ENCODE peak calls at places on chromosomes 13 and 19, in six cellular contexts. One of them, this sample, is unnamed.

GRCh38 chr13:95754069-95754468 is 77.1 kb downstream of the DNAJC3 start:
- DNase-seq in spleen: no peak
- DNase-seq in breast epithelium: no peak
- DNase-seq in K562: peak; percentile 70
- DNase-seq in endothelial cell of umbilical vein: no peak
- DNase-seq in prostate gland: no peak
- DNase-seq in this sample: no peak

GRCh38 chr13:99442273-99442895 is 58.9 kb upstream of the TM9SF2 start:
- DNase-seq in spleen: no peak
- DNase-seq in breast epithelium: no peak
- DNase-seq in K562: peak; percentile 55
- DNase-seq in endothelial cell of umbilical vein: peak; percentile 58
- DNase-seq in prostate gland: peak; percentile 40
- DNase-seq in this sample: peak; percentile 52

GRCh38 chr13:20465218-20465879 is 60.3 kb downstream of the CRYL1 start:
- DNase-seq in spleen: no peak
- DNase-seq in breast epithelium: no peak
- DNase-seq in K562: no peak
- DNase-seq in endothelial cell of umbilical vein: no peak
- DNase-seq in prostate gland: peak; percentile 50
- DNase-seq in this sample: no peak

GRCh38 chr19:31504221-31504620 is 155.0 kb upstream of the TSHZ3 start:
- DNase-seq in spleen: no peak
- DNase-seq in breast epithelium: no peak
- DNase-seq in K562: no peak
- DNase-seq in endothelial cell of umbilical vein: no peak
- DNase-seq in prostate gland: peak; percentile 3
- DNase-seq in this sample: no peak

GRCh38 chr13:44305845-44306244 is 67.8 kb upstream of the SERP2 start:
- DNase-seq in spleen: no peak
- DNase-seq in breast epithelium: no peak
- DNase-seq in K562: no peak
- DNase-seq in endothelial cell of umbilical vein: peak; percentile 48
- DNase-seq in prostate gland: no peak
- DNase-seq in this sample: peak; percentile 70

GRCh38 chr19:11964858-11965645 is at the start of gene ZNF763:
- DNase-seq in spleen: peak; percentile 98
- DNase-seq in breast epithelium: peak; percentile 93
- DNase-seq in K562: no peak
- DNase-seq in endothelial cell of umbilical vein: peak; percentile 48
- DNase-seq in prostate gland: peak; percentile 95
- DNase-seq in this sample: peak; percentile 96

GRCh38 chr13:111404746-111405145 is 84.3 kb downstream of the TEX29 start:
- DNase-seq in spleen: peak; percentile 25
- DNase-seq in breast epithelium: no peak
- DNase-seq in K562: no peak
- DNase-seq in endothelial cell of umbilical vein: no peak
- DNase-seq in prostate gland: no peak
- DNase-seq in this sample: no peak

GRCh38 chr19:5503598-5503997 is 48.4 kb downstream of the ZNRF4 start:
- DNase-seq in spleen: no peak
- DNase-seq in breast epithelium: no peak
- DNase-seq in K562: peak; percentile 15
- DNase-seq in endothelial cell of umbilical vein: no peak
- DNase-seq in prostate gland: no peak
- DNase-seq in this sample: no peak

GRCh38 chr19:15178629-15179308 is 22.0 kb downstream of the NOTCH3 start:
- DNase-seq in spleen: no peak
- DNase-seq in breast epithelium: no peak
- DNase-seq in K562: peak; percentile 32
- DNase-seq in endothelial cell of umbilical vein: no peak
- DNase-seq in prostate gland: no peak
- DNase-seq in this sample: no peak

GRCh38 chr19:15175609-15176008 is 25.2 kb downstream of the NOTCH3 start:
- DNase-seq in spleen: no peak
- DNase-seq in breast epithelium: no peak
- DNase-seq in K562: no peak
- DNase-seq in endothelial cell of umbilical vein: no peak
- DNase-seq in prostate gland: no peak
- DNase-seq in this sample: no peak

GRCh38 chr19:15173746-15174404 is 26.9 kb downstream of the NOTCH3 start:
- DNase-seq in spleen: no peak
- DNase-seq in breast epithelium: no peak
- DNase-seq in K562: peak; percentile 41
- DNase-seq in endothelial cell of umbilical vein: no peak
- DNase-seq in prostate gland: no peak
- DNase-seq in this sample: no peak

GRCh38 chr19:15180451-15181390 is 20.1 kb downstream of the NOTCH3 start:
- DNase-seq in spleen: peak; percentile 67
- DNase-seq in breast epithelium: no peak
- DNase-seq in K562: peak; percentile 93
- DNase-seq in endothelial cell of umbilical vein: no peak
- DNase-seq in prostate gland: peak; percentile 52
- DNase-seq in this sample: peak; percentile 70

GRCh38 chr19:15177269-15178116 is 23.3 kb downstream of the NOTCH3 start:
- DNase-seq in spleen: peak; percentile 97
- DNase-seq in breast epithelium: peak; percentile 50
- DNase-seq in K562: peak; percentile 87
- DNase-seq in endothelial cell of umbilical vein: peak; percentile 78
- DNase-seq in prostate gland: peak; percentile 65
- DNase-seq in this sample: peak; percentile 88
- H3K4me3 ChIP-seq in spleen: no peak overlapping the region
- H3K4me3 ChIP-seq in breast epithelium: peak overlapping the region; percentile 64
- H3K4me3 ChIP-seq in K562: peak overlapping the region; percentile 4
- H3K4me3 ChIP-seq in endothelial cell of umbilical vein: no peak overlapping the region
- H3K4me3 ChIP-seq in prostate gland: peak overlapping the region; percentile 7
- H3K4me3 ChIP-seq in this sample: peak overlapping the region; percentile 11

GRCh38 chr19:15276620-15277019 is 44.4 kb upstream of the EPHX3 start:
- DNase-seq in spleen: no peak
- DNase-seq in breast epithelium: no peak
- DNase-seq in K562: no peak
- DNase-seq in endothelial cell of umbilical vein: no peak
- DNase-seq in prostate gland: no peak
- DNase-seq in this sample: no peak

GRCh38 chr19:15280915-15281683 is 48.9 kb upstream of the EPHX3 start:
- DNase-seq in spleen: no peak
- DNase-seq in breast epithelium: peak; percentile 69
- DNase-seq in K562: peak; percentile 66
- DNase-seq in endothelial cell of umbilical vein: peak; percentile 53
- DNase-seq in prostate gland: peak; percentile 79
- DNase-seq in this sample: peak; percentile 75

GRCh38 chr19:15280048-15280725 is 47.9 kb upstream of the EPHX3 start:
- DNase-seq in spleen: no peak
- DNase-seq in breast epithelium: no peak
- DNase-seq in K562: no peak
- DNase-seq in endothelial cell of umbilical vein: no peak
- DNase-seq in prostate gland: no peak
- DNase-seq in this sample: no peak

GRCh38 chr19:15282311-15282705 is 50.0 kb downstream of the BRD4 start:
- DNase-seq in spleen: peak; percentile 8
- DNase-seq in breast epithelium: no peak
- DNase-seq in K562: no peak
- DNase-seq in endothelial cell of umbilical vein: no peak
- DNase-seq in prostate gland: no peak
- DNase-seq in this sample: no peak

DNA sequence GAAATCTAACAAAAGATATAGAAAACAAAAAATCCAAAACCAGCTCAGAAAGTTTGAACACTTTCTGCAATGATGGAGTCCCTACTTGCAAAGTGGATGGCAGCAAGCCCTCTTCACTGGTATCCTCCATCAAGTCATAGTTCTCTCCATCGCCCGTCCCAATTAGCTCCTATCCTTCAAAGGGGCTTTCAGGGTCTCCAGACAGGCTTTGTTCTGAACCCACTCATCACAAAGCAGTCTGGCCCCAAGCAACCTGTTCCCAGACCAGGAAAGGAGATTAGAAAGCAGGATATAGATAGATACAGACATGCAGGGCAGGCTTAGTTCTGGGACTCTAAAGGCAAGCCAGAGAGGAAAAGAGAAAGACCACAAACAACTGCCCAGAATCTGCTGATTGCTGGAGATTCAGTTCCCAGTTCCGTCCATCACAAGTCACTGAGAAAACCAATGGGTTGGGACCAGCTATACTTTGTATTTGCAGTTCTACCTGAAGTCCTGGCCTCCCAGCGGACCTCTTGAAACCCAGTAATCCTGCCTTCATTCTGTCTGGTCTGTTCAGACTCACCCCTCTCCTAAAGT is 47.2 kb upstream of the EPHX3 start:
- DNase-seq in spleen: no peak
- DNase-seq in breast epithelium: no peak
- DNase-seq in K562: no peak
- DNase-seq in endothelial cell of umbilical vein: no peak
- DNase-seq in prostate gland: no peak
- DNase-seq in this sample: no peak
- H3K4me1 ChIP-seq in spleen: peaks cover 100% of the 10 kb centered on the region
- H3K4me1 ChIP-seq in breast epithelium: peaks cover 66% of the 10 kb centered on the region
- H3K4me1 ChIP-seq in K562: peaks cover 13% of the 10 kb centered on the region
- H3K4me1 ChIP-seq in endothelial cell of umbilical vein: peaks cover 3% of the 10 kb centered on the region
- H3K4me1 ChIP-seq in prostate gland: peaks cover 43% of the 10 kb centered on the region
- H3K4me1 ChIP-seq in this sample: peaks cover 93% of the 10 kb centered on the region

GRCh38 chr19:1507763-1508506 is 4.9 kb downstream of the ADAMTSL5 start:
- DNase-seq in spleen: peak; percentile 92
- DNase-seq in breast epithelium: peak; percentile 95
- DNase-seq in K562: peak; percentile 97
- DNase-seq in endothelial cell of umbilical vein: peak; percentile 91
- DNase-seq in prostate gland: peak; percentile 88
- DNase-seq in this sample: peak; percentile 89
- TF ChIP-seq POLR2AphosphoS5 in spleen: peak; percentile 67
- TF ChIP-seq POLR2AphosphoS5 in breast epithelium: peak; percentile 75
- TF ChIP-seq POLR2AphosphoS5 in K562: no peak
- TF ChIP-seq POLR2AphosphoS5 in endothelial cell of umbilical vein: no peak
- TF ChIP-seq POLR2AphosphoS5 in prostate gland: peak; percentile 94
- TF ChIP-seq POLR2AphosphoS5 in this sample: no peak

GRCh38 chr13:43153436-43154082 is 130.2 kb downstream of the DNAJC15 start:
- DNase-seq in spleen: no peak
- DNase-seq in breast epithelium: no peak
- DNase-seq in K562: no peak
- DNase-seq in endothelial cell of umbilical vein: no peak
- DNase-seq in prostate gland: no peak
- DNase-seq in this sample: no peak
- H3K4me3 ChIP-seq in spleen: no peak overlapping the region
- H3K4me3 ChIP-seq in breast epithelium: no peak overlapping the region
- H3K4me3 ChIP-seq in K562: no peak overlapping the region
- H3K4me3 ChIP-seq in endothelial cell of umbilical vein: no peak overlapping the region
- H3K4me3 ChIP-seq in prostate gland: no peak overlapping the region
- H3K4me3 ChIP-seq in this sample: no peak overlapping the region

DNA sequence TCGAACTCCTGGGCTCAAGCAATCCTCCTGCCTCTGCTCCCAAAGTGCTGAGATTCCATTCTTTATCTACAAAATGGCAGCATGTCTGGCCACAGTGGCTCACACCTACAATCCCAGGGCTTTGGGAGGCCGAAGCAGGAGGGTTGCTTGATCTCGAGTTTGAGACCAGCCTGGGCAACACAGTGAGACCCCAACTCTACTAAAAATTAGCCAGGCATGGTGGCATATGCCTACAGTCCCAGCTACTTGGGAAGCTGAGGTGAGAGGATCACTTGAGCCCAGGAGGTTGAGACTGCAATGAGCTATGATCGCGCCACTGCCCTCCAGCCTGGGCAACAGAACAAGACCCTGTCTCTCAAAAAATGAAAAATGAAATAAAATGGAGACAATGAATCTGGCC is 6.1 kb downstream of the NAPA start:
- DNase-seq in spleen: no peak
- DNase-seq in breast epithelium: no peak
- DNase-seq in K562: no peak
- DNase-seq in endothelial cell of umbilical vein: no peak
- DNase-seq in prostate gland: no peak
- DNase-seq in this sample: no peak
- H3K4me1 ChIP-seq in spleen: peaks cover 74% of the 10 kb centered on the region
- H3K4me1 ChIP-seq in breast epithelium: peaks cover 67% of the 10 kb centered on the region
- H3K4me1 ChIP-seq in K562: peaks cover 44% of the 10 kb centered on the region
- H3K4me1 ChIP-seq in endothelial cell of umbilical vein: peaks cover 23% of the 10 kb centered on the region
- H3K4me1 ChIP-seq in prostate gland: peaks cover 61% of the 10 kb centered on the region
- H3K4me1 ChIP-seq in this sample: peaks cover 74% of the 10 kb centered on the region